ENCODE peak calls at places on chromosomes 6 and 20, in eight cellular contexts. G, D, R, E, U, I, X and A are unnamed samples.

GRCh38 chr6:37103169-37104039 is 66.5 kb upstream of the PIM1 start:
- DNase-seq in R (no peak), I (peak), X (no peak), U (peak), D (no peak), E (peak), G (no peak), A (no peak)

GRCh38 chr20:49750611-49751396 is 37.1 kb upstream of the B4GALT5 start:
- DNase-seq in D (no peak), G (no peak), E (no peak), I (no peak), X (peak), U (no peak), R (no peak), A (peak)

GRCh38 chr20:23654722-23655121 is 17.0 kb upstream of the CST3 start:
- DNase-seq in I (no peak), E (no peak), R (no peak), X (no peak), U (no peak), G (no peak), D (no peak), A (no peak)

GRCh38 chr6:167770291-167770955 is 56.3 kb upstream of the AFDN start:
- DNase-seq in D (no peak), U (no peak), E (no peak), I (no peak), R (no peak), G (no peak), X (no peak), A (no peak)

GRCh38 chr6:56521988-56522387 is 120.7 kb downstream of the DST start:
- DNase-seq in G (no peak), E (no peak), D (no peak), I (no peak), R (no peak), U (no peak), X (no peak), A (no peak)

GRCh38 chr6:170067923-170068360 is 222.9 kb downstream of the DLL1 start:
- DNase-seq in D (no peak), G (no peak), U (no peak), X (no peak), E (no peak), I (no peak), R (peak), A (no peak)

GRCh38 chr20:44841955-44842354 is 31.6 kb upstream of the RIMS4 start:
- DNase-seq in G (no peak), I (no peak), X (no peak), U (no peak), D (no peak), R (no peak), E (no peak), A (no peak)

GRCh38 chr6:160391419-160392116 is 43.4 kb downstream of the SLC22A3 start:
- DNase-seq in D (no peak), U (no peak), G (no peak), R (no peak), E (no peak), I (no peak), X (no peak), A (no peak)

GRCh38 chr20:57991211-57991841 is 237.1 kb downstream of the ANKRD60 start:
- DNase-seq in E (no peak), D (no peak), G (no peak), U (no peak), R (no peak), X (no peak), I (no peak), A (no peak)

GRCh38 chr20:32508775-32509119 is 76.4 kb downstream of the NOL4L start:
- DNase-seq in I (no peak), U (no peak), G (no peak), X (no peak), D (no peak), E (no peak), R (no peak), A (no peak)